ENCODE peak calls at places on chromosome 1, in eight cellular contexts. X is pancreas; U is EH; H is HTR-8/SVneo; E is activated T-cell treated with anti-CD3 and anti-CD28 coated beads, Interleukin-2, amount 50 U/mL, for 72 hours; D is stimulated activated CD4-positive, alpha-beta T cell treated with anti-CD3 and anti-CD28 coated beads, Interleukin-4, amount 100 ng/mL, for 1 hour; L is body of pancreas; J is BJ. N is an unnamed sample.

GRCh38 chr1:31182352-31182751 is 57.3 kb downstream of the NKAIN1 start:
- DNase-seq in D (peak; percentile 55), E (peak; percentile 62), H (peak; percentile 91), U (peak; percentile 94), X (peak; percentile 89), L (peak; percentile 70), J (peak; percentile 51), N (peak; percentile 82)

GRCh38 chr1:46400398-46400797 is 6.3 kb downstream of the FAAH start:
- DNase-seq in X (no peak), E (no peak), D (no peak), H (no peak), L (no peak), J (no peak), U (no peak), N (no peak)

GRCh38 chr1:186739515-186739914 is 59.3 kb upstream of the PTGS2 start:
- DNase-seq in X (no peak), E (no peak), J (no peak), D (no peak), H (no peak), U (no peak), L (no peak), N (no peak)

GRCh38 chr1:171563675-171564074 is 58.4 kb upstream of the MYOCOS start:
- DNase-seq in E (no peak), J (peak; percentile 35), D (no peak), X (no peak), H (no peak), L (no peak), U (peak; percentile 31), N (no peak)

GRCh38 chr1:159000627-159001026 is 9.1 kb upstream of the IFI16 start:
- DNase-seq in L (peak; percentile 65), H (peak; percentile 48), J (peak; percentile 72), E (no peak), X (no peak), U (peak; percentile 95), D (no peak), N (peak; percentile 84)

GRCh38 chr1:184075040-184076029 is 23.8 kb downstream of the TSEN15 start:
- DNase-seq in H (peak; percentile 48), J (no peak), L (peak; percentile 19), X (no peak), D (no peak), U (peak; percentile 74), E (peak; percentile 16), N (peak; percentile 35)

GRCh38 chr1:83990734-83991133 is 8.2 kb downstream of the TTLL7 start:
- DNase-seq in D (no peak), J (no peak), L (no peak), U (no peak), E (no peak), X (no peak), H (no peak), N (no peak)

GRCh38 chr1:6603851-6604558 is 1.3 kb upstream of the KLHL21 start:
- DNase-seq in U (peak; percentile 94), D (no peak), E (no peak), J (peak; percentile 41), L (peak; percentile 69), H (peak; percentile 19), X (peak; percentile 54), N (no peak)

GRCh38 chr1:29962831-29963247 is 726.5 kb downstream of the PTPRU start:
- DNase-seq in H (no peak), U (no peak), X (no peak), E (no peak), D (no peak), J (no peak), L (no peak), N (no peak)

GRCh38 chr1:188270497-188270896 is 1441.7 kb downstream of the PLA2G4A start:
- DNase-seq in H (no peak), X (no peak), J (no peak), E (no peak), L (no peak), D (no peak), U (no peak), N (no peak)

GRCh38 chr1:172638885-172639831 is 19.7 kb upstream of the FASLG start:
- DNase-seq in E (peak; percentile 92), J (peak; percentile 76), D (peak; percentile 70), X (no peak), U (peak; percentile 89), L (no peak), H (peak; percentile 38), N (peak; percentile 16)

GRCh38 chr1:2543543-2544092 is 12.6 kb upstream of the TNFRSF14 start:
- DNase-seq in D (peak; percentile 48), H (no peak), L (no peak), E (peak; percentile 54), X (no peak), J (no peak), U (peak; percentile 41), N (no peak)

GRCh38 chr1:160192234-160192633 is 1.9 kb downstream of the CASQ1 start:
- DNase-seq in U (no peak), D (no peak), L (no peak), H (no peak), X (no peak), E (no peak), J (no peak), N (no peak)

GRCh38 chr1:233293556-233294446 is 1.7 kb downstream of the PCNX2 start:
- DNase-seq in X (no peak), U (no peak), L (no peak), H (no peak), D (no peak), E (no peak), J (no peak), N (no peak)

GRCh38 chr1:184150776-184151531 is 99.4 kb downstream of the TSEN15 start:
- DNase-seq in E (no peak), J (no peak), L (no peak), D (no peak), H (no peak), X (no peak), U (peak; percentile 77), N (no peak)

GRCh38 chr1:158458263-158458662 is 3.4 kb upstream of the OR10K1 start:
- DNase-seq in H (no peak), D (no peak), J (no peak), X (no peak), U (no peak), E (no peak), L (no peak), N (no peak)

GRCh38 chr1:82549851-82550250 is 749.1 kb downstream of the ADGRL2 start:
- DNase-seq in J (no peak), H (no peak), U (no peak), X (no peak), D (no peak), L (no peak), E (no peak), N (no peak)

GRCh38 chr1:17661546-17662157 is 93.5 kb upstream of the ACTL8 start:
- DNase-seq in E (peak; percentile 52), X (no peak), U (peak; percentile 65), J (no peak), H (peak; percentile 73), D (peak; percentile 54), L (peak; percentile 60), N (no peak)